ENCODE peak calls at places on chromosome 20, in five cellular contexts. One of them, this sample, is unnamed.
A peak's percentile ranks its signal among the peaks of the same experiment; 100 is the strongest.

GRCh38 chr20:34710861-34711574 is 6.9 kb downstream of the TP53INP2 start:
- DNase-seq in tibial nerve: no peak
- DNase-seq in mammary epithelial cell: no peak
- DNase-seq in heart right ventricle: no peak
- DNase-seq in cardiac fibroblast: no peak
- DNase-seq in this sample: no peak

GRCh38 chr20:4813076-4813838 is 91.5 kb downstream of the PRND start:
- DNase-seq in tibial nerve: no peak
- DNase-seq in mammary epithelial cell: no peak
- DNase-seq in heart right ventricle: peak; percentile 45
- DNase-seq in cardiac fibroblast: peak; percentile 16
- DNase-seq in this sample: no peak

GRCh38 chr20:4898282-4898681 is 103.0 kb downstream of the SLC23A2 start:
- DNase-seq in tibial nerve: no peak
- DNase-seq in mammary epithelial cell: peak; percentile 98
- DNase-seq in heart right ventricle: no peak
- DNase-seq in cardiac fibroblast: peak; percentile 73
- DNase-seq in this sample: peak; percentile 76

GRCh38 chr20:47220161-47220582 is 136.3 kb downstream of the ZMYND8 start:
- DNase-seq in tibial nerve: no peak
- DNase-seq in mammary epithelial cell: no peak
- DNase-seq in heart right ventricle: no peak
- DNase-seq in cardiac fibroblast: peak; percentile 51
- DNase-seq in this sample: peak; percentile 22

GRCh38 chr20:47557791-47558190 is 56.1 kb downstream of the NCOA3 start:
- DNase-seq in tibial nerve: no peak
- DNase-seq in mammary epithelial cell: no peak
- DNase-seq in heart right ventricle: no peak
- DNase-seq in cardiac fibroblast: no peak
- DNase-seq in this sample: no peak

GRCh38 chr20:55615818-55616217 is 389.5 kb downstream of the CBLN4 start:
- DNase-seq in tibial nerve: no peak
- DNase-seq in mammary epithelial cell: no peak
- DNase-seq in heart right ventricle: no peak
- DNase-seq in cardiac fibroblast: no peak
- DNase-seq in this sample: no peak

GRCh38 chr20:51022803-51023616 is at the start of gene KCNG1:
- DNase-seq in tibial nerve: no peak
- DNase-seq in mammary epithelial cell: peak; percentile 76
- DNase-seq in heart right ventricle: peak; percentile 45
- DNase-seq in cardiac fibroblast: peak; percentile 71
- DNase-seq in this sample: peak; percentile 72

GRCh38 chr20:48632017-48632824 is 195.6 kb downstream of the PREX1 start:
- DNase-seq in tibial nerve: no peak
- DNase-seq in mammary epithelial cell: no peak
- DNase-seq in heart right ventricle: no peak
- DNase-seq in cardiac fibroblast: no peak
- DNase-seq in this sample: no peak

GRCh38 chr20:8362457-8362856 is 230.4 kb downstream of the PLCB1 start:
- DNase-seq in tibial nerve: no peak
- DNase-seq in mammary epithelial cell: no peak
- DNase-seq in heart right ventricle: no peak
- DNase-seq in cardiac fibroblast: no peak
- DNase-seq in this sample: no peak

GRCh38 chr20:46022411-46023147 is 6.4 kb upstream of the SLC12A5 start:
- DNase-seq in tibial nerve: no peak
- DNase-seq in mammary epithelial cell: peak; percentile 23
- DNase-seq in heart right ventricle: peak; percentile 39
- DNase-seq in cardiac fibroblast: peak; percentile 32
- DNase-seq in this sample: peak; percentile 22

GRCh38 chr20:5845686-5846651 is 95.8 kb downstream of the SHLD1 start:
- DNase-seq in tibial nerve: no peak
- DNase-seq in mammary epithelial cell: no peak
- DNase-seq in heart right ventricle: no peak
- DNase-seq in cardiac fibroblast: peak; percentile 83
- DNase-seq in this sample: peak; percentile 88

GRCh38 chr20:53399131-53399530 is 194.5 kb downstream of the ZNF217 start:
- DNase-seq in tibial nerve: no peak
- DNase-seq in mammary epithelial cell: no peak
- DNase-seq in heart right ventricle: no peak
- DNase-seq in cardiac fibroblast: no peak
- DNase-seq in this sample: no peak

GRCh38 chr20:64068381-64069208 is 5.6 kb downstream of the TCEA2 start:
- DNase-seq in tibial nerve: no peak
- DNase-seq in mammary epithelial cell: no peak
- DNase-seq in heart right ventricle: no peak
- DNase-seq in cardiac fibroblast: no peak
- DNase-seq in this sample: no peak

GRCh38 chr20:29472606-29473005 is 1784.9 kb upstream of the DEFB115 start:
- DNase-seq in tibial nerve: no peak
- DNase-seq in mammary epithelial cell: no peak
- DNase-seq in heart right ventricle: no peak
- DNase-seq in cardiac fibroblast: no peak
- DNase-seq in this sample: no peak

GRCh38 chr20:61933951-61934715 is 131.5 kb downstream of the TAF4 start:
- DNase-seq in tibial nerve: peak; percentile 10
- DNase-seq in mammary epithelial cell: no peak
- DNase-seq in heart right ventricle: no peak
- DNase-seq in cardiac fibroblast: no peak
- DNase-seq in this sample: no peak

GRCh38 chr20:52047811-52048302 is 143.7 kb downstream of the ZFP64 start:
- DNase-seq in tibial nerve: no peak
- DNase-seq in mammary epithelial cell: peak; percentile 33
- DNase-seq in heart right ventricle: peak; percentile 6
- DNase-seq in cardiac fibroblast: peak; percentile 7
- DNase-seq in this sample: peak; percentile 33

GRCh38 chr20:58691773-58692578 is 624 bp upstream of the NPEPL1 start:
- DNase-seq in tibial nerve: no peak
- DNase-seq in mammary epithelial cell: no peak
- DNase-seq in heart right ventricle: peak; percentile 56
- DNase-seq in cardiac fibroblast: peak; percentile 64
- DNase-seq in this sample: peak; percentile 78

GRCh38 chr20:50266293-50267040 is 75.8 kb downstream of the CEBPB start:
- DNase-seq in tibial nerve: no peak
- DNase-seq in mammary epithelial cell: no peak
- DNase-seq in heart right ventricle: no peak
- DNase-seq in cardiac fibroblast: no peak
- DNase-seq in this sample: no peak

GRCh38 chr20:50019466-50020256 is 36.9 kb downstream of the SNAI1 start:
- DNase-seq in tibial nerve: no peak
- DNase-seq in mammary epithelial cell: peak; percentile 63
- DNase-seq in heart right ventricle: peak; percentile 29
- DNase-seq in cardiac fibroblast: no peak
- DNase-seq in this sample: no peak

GRCh38 chr20:7392551-7392950 is 547.7 kb downstream of the HAO1 start:
- DNase-seq in tibial nerve: no peak
- DNase-seq in mammary epithelial cell: peak; percentile 27
- DNase-seq in heart right ventricle: no peak
- DNase-seq in cardiac fibroblast: peak; percentile 42
- DNase-seq in this sample: no peak

GRCh38 chr20:2798814-2799213 is 1.6 kb downstream of the CPXM1 start:
- DNase-seq in tibial nerve: no peak
- DNase-seq in mammary epithelial cell: no peak
- DNase-seq in heart right ventricle: no peak
- DNase-seq in cardiac fibroblast: no peak
- DNase-seq in this sample: no peak

GRCh38 chr20:46512943-46513844 is at the start of gene ZNF334:
- DNase-seq in tibial nerve: peak; percentile 33
- DNase-seq in mammary epithelial cell: peak; percentile 9
- DNase-seq in heart right ventricle: peak; percentile 60
- DNase-seq in cardiac fibroblast: peak; percentile 57
- DNase-seq in this sample: peak; percentile 27

GRCh38 chr20:63640086-63640485 is 13.1 kb downstream of the STMN3 start:
- DNase-seq in tibial nerve: no peak
- DNase-seq in mammary epithelial cell: no peak
- DNase-seq in heart right ventricle: no peak
- DNase-seq in cardiac fibroblast: no peak
- DNase-seq in this sample: no peak

GRCh38 chr20:62066339-62066982 is 780 bp upstream of the TAF4 start:
- DNase-seq in tibial nerve: no peak
- DNase-seq in mammary epithelial cell: peak; percentile 25
- DNase-seq in heart right ventricle: peak; percentile 34
- DNase-seq in cardiac fibroblast: peak; percentile 35
- DNase-seq in this sample: peak; percentile 36

GRCh38 chr20:6122873-6123649 is at the start of gene FERMT1:
- DNase-seq in tibial nerve: no peak
- DNase-seq in mammary epithelial cell: peak; percentile 97
- DNase-seq in heart right ventricle: peak; percentile 27
- DNase-seq in cardiac fibroblast: peak; percentile 73
- DNase-seq in this sample: peak; percentile 55

GRCh38 chr20:62475819-62476073 is at the start of gene GATA5:
- DNase-seq in tibial nerve: no peak
- DNase-seq in mammary epithelial cell: no peak
- DNase-seq in heart right ventricle: no peak
- DNase-seq in cardiac fibroblast: no peak
- DNase-seq in this sample: no peak

GRCh38 chr20:25054133-25054820 is 3.7 kb downstream of the ACSS1 start:
- DNase-seq in tibial nerve: no peak
- DNase-seq in mammary epithelial cell: no peak
- DNase-seq in heart right ventricle: no peak
- DNase-seq in cardiac fibroblast: no peak
- DNase-seq in this sample: no peak

GRCh38 chr20:22554391-22554790 is 30.0 kb downstream of the FOXA2 start:
- DNase-seq in tibial nerve: no peak
- DNase-seq in mammary epithelial cell: no peak
- DNase-seq in heart right ventricle: no peak
- DNase-seq in cardiac fibroblast: no peak
- DNase-seq in this sample: no peak

GRCh38 chr20:60271597-60271996 is 313.4 kb downstream of the CDH26 start:
- DNase-seq in tibial nerve: no peak
- DNase-seq in mammary epithelial cell: no peak
- DNase-seq in heart right ventricle: no peak
- DNase-seq in cardiac fibroblast: no peak
- DNase-seq in this sample: no peak
- TF ChIP-seq CTCF in tibial nerve: no peak
- TF ChIP-seq CTCF in mammary epithelial cell: peak; percentile 34
- TF ChIP-seq CTCF in heart right ventricle: no peak
- TF ChIP-seq CTCF in cardiac fibroblast: peak; percentile 34
- TF ChIP-seq CTCF in this sample: peak; percentile 38

DNA sequence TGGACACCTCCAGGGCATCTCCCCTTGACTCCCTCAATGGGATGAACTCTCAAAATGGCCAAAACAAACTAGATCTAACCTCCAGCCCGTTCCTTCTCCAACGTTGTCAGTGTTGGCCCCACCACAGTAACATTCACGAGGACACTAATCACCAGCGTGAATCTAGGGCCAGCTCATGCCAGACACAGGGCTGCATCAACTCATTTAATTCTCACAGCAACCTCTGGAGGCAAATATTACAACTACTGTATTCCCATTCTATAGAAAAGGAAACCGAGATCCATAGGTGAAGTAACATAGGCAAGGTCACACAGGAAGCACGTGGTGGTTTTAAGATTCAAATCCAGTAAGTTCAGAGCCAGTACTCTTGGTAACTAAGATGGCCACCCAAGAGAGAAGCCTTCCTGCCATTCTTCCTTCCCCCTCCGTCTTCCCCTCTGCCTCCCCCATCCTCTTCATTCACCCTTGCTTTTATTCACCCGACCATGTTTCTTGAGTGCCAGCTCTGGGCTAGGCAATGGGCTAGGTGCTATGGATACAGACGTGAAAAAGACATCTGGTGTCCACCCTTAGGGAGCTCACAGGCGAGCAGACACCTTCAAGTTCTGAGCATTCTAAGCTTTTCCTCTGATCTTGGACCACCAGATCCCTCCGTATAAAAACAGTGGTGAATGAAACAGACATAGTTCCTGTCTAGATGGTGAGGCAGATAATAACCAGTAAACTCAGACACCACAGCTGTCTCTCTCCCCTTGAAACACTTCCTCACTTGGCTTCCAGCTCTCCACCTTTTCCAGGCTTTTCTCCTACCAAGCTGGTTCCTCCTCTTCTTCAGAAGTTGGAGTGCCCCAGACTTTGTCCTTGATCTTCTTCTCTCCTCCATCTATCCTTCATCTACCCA is 9.6 kb downstream of the CCM2L start:
- DNase-seq in tibial nerve: no peak
- DNase-seq in mammary epithelial cell: no peak
- DNase-seq in heart right ventricle: no peak
- DNase-seq in cardiac fibroblast: no peak
- DNase-seq in this sample: no peak
- H3K4me3 ChIP-seq in tibial nerve: peak overlapping the region; percentile 58
- H3K4me3 ChIP-seq in mammary epithelial cell: no peak overlapping the region
- H3K4me3 ChIP-seq in heart right ventricle: peak overlapping the region; percentile 53
- H3K4me3 ChIP-seq in cardiac fibroblast: no peak overlapping the region
- H3K4me3 ChIP-seq in this sample: no peak overlapping the region

GRCh38 chr20:38473353-38473795 is 731 bp downstream of the RALGAPB start:
- DNase-seq in tibial nerve: no peak
- DNase-seq in mammary epithelial cell: no peak
- DNase-seq in heart right ventricle: peak; percentile 32
- DNase-seq in cardiac fibroblast: peak; percentile 35
- DNase-seq in this sample: peak; percentile 19
- TF ChIP-seq CTCF in tibial nerve: no peak
- TF ChIP-seq CTCF in mammary epithelial cell: no peak
- TF ChIP-seq CTCF in heart right ventricle: no peak
- TF ChIP-seq CTCF in cardiac fibroblast: no peak
- TF ChIP-seq CTCF in this sample: no peak

GRCh38 chr20:18041462-18041861 is 16.3 kb downstream of the OVOL2 start:
- DNase-seq in tibial nerve: no peak
- DNase-seq in mammary epithelial cell: no peak
- DNase-seq in heart right ventricle: no peak
- DNase-seq in cardiac fibroblast: no peak
- DNase-seq in this sample: no peak

GRCh38 chr20:18039063-18039462 is 18.7 kb downstream of the OVOL2 start:
- DNase-seq in tibial nerve: no peak
- DNase-seq in mammary epithelial cell: no peak
- DNase-seq in heart right ventricle: no peak
- DNase-seq in cardiac fibroblast: no peak
- DNase-seq in this sample: no peak

GRCh38 chr20:18048191-18048590 is 9.5 kb downstream of the OVOL2 start:
- DNase-seq in tibial nerve: no peak
- DNase-seq in mammary epithelial cell: no peak
- DNase-seq in heart right ventricle: no peak
- DNase-seq in cardiac fibroblast: no peak
- DNase-seq in this sample: no peak

GRCh38 chr20:18046535-18046934 is 11.2 kb downstream of the OVOL2 start:
- DNase-seq in tibial nerve: no peak
- DNase-seq in mammary epithelial cell: no peak
- DNase-seq in heart right ventricle: no peak
- DNase-seq in cardiac fibroblast: no peak
- DNase-seq in this sample: no peak

DNA sequence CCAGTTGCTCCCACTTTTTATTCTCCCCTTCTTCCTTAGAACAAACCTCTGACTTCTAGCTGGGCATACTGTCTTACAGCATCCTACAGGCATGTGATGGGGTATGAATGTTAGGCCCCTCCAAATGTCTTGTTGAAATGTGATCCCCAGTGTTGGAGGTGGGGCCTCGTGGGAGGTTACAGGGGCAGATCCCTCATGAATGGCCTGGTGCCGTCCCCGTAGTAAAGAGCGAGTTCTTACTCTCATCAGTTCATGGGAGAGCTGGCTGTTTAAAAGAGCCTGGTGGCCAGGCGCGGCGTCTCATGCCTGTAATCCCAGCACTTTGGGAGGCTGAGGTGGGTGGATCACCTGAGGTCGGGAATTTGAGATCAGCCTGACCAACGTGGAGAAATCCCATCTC is 15.5 kb downstream of the OVOL2 start:
- DNase-seq in tibial nerve: no peak
- DNase-seq in mammary epithelial cell: no peak
- DNase-seq in heart right ventricle: no peak
- DNase-seq in cardiac fibroblast: no peak
- DNase-seq in this sample: no peak
- H3K4me3 ChIP-seq in tibial nerve: no peak overlapping the region
- H3K4me3 ChIP-seq in mammary epithelial cell: no peak overlapping the region
- H3K4me3 ChIP-seq in heart right ventricle: no peak overlapping the region
- H3K4me3 ChIP-seq in cardiac fibroblast: no peak overlapping the region
- H3K4me3 ChIP-seq in this sample: no peak overlapping the region